ENCODE peak calls at places on chromosomes 4 and X, in six cellular contexts. One of them, this sample, is unnamed.

GRCh38 chr4:88320174-88320779 is 35.9 kb upstream of the PPM1K start:
- DNase-seq in NCI-H345: no peak
- DNase-seq in NCI-H774: no peak
- DNase-seq in tibial artery: no peak
- DNase-seq in omental fat pad: no peak
- DNase-seq in non-pigmented ciliary epithelial cell: no peak
- DNase-seq in this sample: no peak

GRCh38 chr4:140372607-140373327 is 679 bp upstream of the SCOC start:
- DNase-seq in NCI-H345: peak
- DNase-seq in NCI-H774: no peak
- DNase-seq in tibial artery: no peak
- DNase-seq in omental fat pad: no peak
- DNase-seq in non-pigmented ciliary epithelial cell: no peak
- DNase-seq in this sample: no peak

GRCh38 chr4:54230479-54231418 is 1.7 kb downstream of the PDGFRA start:
- DNase-seq in NCI-H345: peak
- DNase-seq in NCI-H774: no peak
- DNase-seq in tibial artery: peak
- DNase-seq in omental fat pad: no peak
- DNase-seq in non-pigmented ciliary epithelial cell: no peak
- DNase-seq in this sample: no peak

GRCh38 chr4:86481429-86481828 is 112.7 kb upstream of the PTPN13 start:
- DNase-seq in NCI-H345: peak
- DNase-seq in NCI-H774: peak
- DNase-seq in tibial artery: no peak
- DNase-seq in omental fat pad: no peak
- DNase-seq in non-pigmented ciliary epithelial cell: no peak
- DNase-seq in this sample: no peak

GRCh38 chr4:118410143-118410542 is 57.3 kb upstream of the PRSS12 start:
- DNase-seq in NCI-H345: no peak
- DNase-seq in NCI-H774: no peak
- DNase-seq in tibial artery: no peak
- DNase-seq in omental fat pad: no peak
- DNase-seq in non-pigmented ciliary epithelial cell: peak
- DNase-seq in this sample: no peak

GRCh38 chrX:56796641-56797395 is 67.8 kb downstream of the NBDY start:
- DNase-seq in NCI-H345: no peak
- DNase-seq in NCI-H774: no peak
- DNase-seq in tibial artery: no peak
- DNase-seq in omental fat pad: no peak
- DNase-seq in non-pigmented ciliary epithelial cell: no peak
- DNase-seq in this sample: peak

GRCh38 chrX:123525131-123525725 is 207.6 kb downstream of the THOC2 start:
- DNase-seq in NCI-H345: no peak
- DNase-seq in NCI-H774: no peak
- DNase-seq in tibial artery: no peak
- DNase-seq in omental fat pad: no peak
- DNase-seq in non-pigmented ciliary epithelial cell: no peak
- DNase-seq in this sample: no peak

GRCh38 chrX:56766554-56767412 is 37.7 kb downstream of the NBDY start:
- DNase-seq in NCI-H345: no peak
- DNase-seq in NCI-H774: no peak
- DNase-seq in tibial artery: no peak
- DNase-seq in omental fat pad: no peak
- DNase-seq in non-pigmented ciliary epithelial cell: no peak
- DNase-seq in this sample: peak

GRCh38 chrX:44828008-44828605 is 15.7 kb upstream of the DUSP21 start:
- DNase-seq in NCI-H345: peak
- DNase-seq in NCI-H774: no peak
- DNase-seq in tibial artery: no peak
- DNase-seq in omental fat pad: no peak
- DNase-seq in non-pigmented ciliary epithelial cell: peak
- DNase-seq in this sample: no peak

GRCh38 chr4:6674500-6675149 is 19.1 kb upstream of the S100P start:
- DNase-seq in NCI-H345: peak
- DNase-seq in NCI-H774: peak
- DNase-seq in tibial artery: peak
- DNase-seq in omental fat pad: no peak
- DNase-seq in non-pigmented ciliary epithelial cell: no peak
- DNase-seq in this sample: no peak

GRCh38 chr4:173332021-173332487 is 2.1 kb downstream of the HMGB2 start:
- DNase-seq in NCI-H345: no peak
- DNase-seq in NCI-H774: no peak
- DNase-seq in tibial artery: no peak
- DNase-seq in omental fat pad: no peak
- DNase-seq in non-pigmented ciliary epithelial cell: no peak
- DNase-seq in this sample: no peak

GRCh38 chrX:24982306-24982965 is 33.3 kb downstream of the ARX start:
- DNase-seq in NCI-H345: no peak
- DNase-seq in NCI-H774: no peak
- DNase-seq in tibial artery: no peak
- DNase-seq in omental fat pad: no peak
- DNase-seq in non-pigmented ciliary epithelial cell: no peak
- DNase-seq in this sample: no peak

GRCh38 chrX:49230500-49231232 is 2.5 kb downstream of the CACNA1F start:
- DNase-seq in NCI-H345: peak
- DNase-seq in NCI-H774: peak
- DNase-seq in tibial artery: peak
- DNase-seq in omental fat pad: peak
- DNase-seq in non-pigmented ciliary epithelial cell: no peak
- DNase-seq in this sample: peak

GRCh38 chr4:106263594-106264330 is 52.2 kb downstream of the TBCK start:
- DNase-seq in NCI-H345: no peak
- DNase-seq in NCI-H774: no peak
- DNase-seq in tibial artery: no peak
- DNase-seq in omental fat pad: no peak
- DNase-seq in non-pigmented ciliary epithelial cell: no peak
- DNase-seq in this sample: no peak

GRCh38 chr4:20992002-20992401 is 291.7 kb downstream of the PACRGL start:
- DNase-seq in NCI-H345: no peak
- DNase-seq in NCI-H774: no peak
- DNase-seq in tibial artery: no peak
- DNase-seq in omental fat pad: no peak
- DNase-seq in non-pigmented ciliary epithelial cell: no peak
- DNase-seq in this sample: no peak

GRCh38 chr4:77158487-77158861 is 1.5 kb downstream of the CCNG2 start:
- DNase-seq in NCI-H345: no peak
- DNase-seq in NCI-H774: no peak
- DNase-seq in tibial artery: peak
- DNase-seq in omental fat pad: no peak
- DNase-seq in non-pigmented ciliary epithelial cell: no peak
- DNase-seq in this sample: no peak

GRCh38 chrX:76427560-76428242 is at the start of gene MAGEE1:
- DNase-seq in NCI-H345: peak
- DNase-seq in NCI-H774: peak
- DNase-seq in tibial artery: peak
- DNase-seq in omental fat pad: peak
- DNase-seq in non-pigmented ciliary epithelial cell: peak
- DNase-seq in this sample: peak

GRCh38 chr4:181007751-181008150 is 1235.5 kb upstream of the TENM3 start:
- DNase-seq in NCI-H345: no peak
- DNase-seq in NCI-H774: no peak
- DNase-seq in tibial artery: no peak
- DNase-seq in omental fat pad: no peak
- DNase-seq in non-pigmented ciliary epithelial cell: no peak
- DNase-seq in this sample: no peak

GRCh38 chr4:27050731-27051130 is 190.1 kb downstream of the STIM2 start:
- DNase-seq in NCI-H345: no peak
- DNase-seq in NCI-H774: no peak
- DNase-seq in tibial artery: no peak
- DNase-seq in omental fat pad: no peak
- DNase-seq in non-pigmented ciliary epithelial cell: no peak
- DNase-seq in this sample: no peak

GRCh38 chr4:41177016-41177415 is 37.3 kb downstream of the APBB2 start:
- DNase-seq in NCI-H345: no peak
- DNase-seq in NCI-H774: no peak
- DNase-seq in tibial artery: no peak
- DNase-seq in omental fat pad: no peak
- DNase-seq in non-pigmented ciliary epithelial cell: peak
- DNase-seq in this sample: no peak

GRCh38 chrX:129963729-129964128 is 18.7 kb upstream of the BCORL1 start:
- DNase-seq in NCI-H345: no peak
- DNase-seq in NCI-H774: no peak
- DNase-seq in tibial artery: no peak
- DNase-seq in omental fat pad: no peak
- DNase-seq in non-pigmented ciliary epithelial cell: no peak
- DNase-seq in this sample: no peak

GRCh38 chr4:161936625-161937133 is 227.1 kb downstream of the FSTL5 start:
- DNase-seq in NCI-H345: no peak
- DNase-seq in NCI-H774: no peak
- DNase-seq in tibial artery: no peak
- DNase-seq in omental fat pad: no peak
- DNase-seq in non-pigmented ciliary epithelial cell: peak
- DNase-seq in this sample: no peak

GRCh38 chrX:42714981-42715688 is 62.8 kb downstream of the PPP1R2C start:
- DNase-seq in NCI-H345: no peak
- DNase-seq in NCI-H774: no peak
- DNase-seq in tibial artery: peak
- DNase-seq in omental fat pad: no peak
- DNase-seq in non-pigmented ciliary epithelial cell: no peak
- DNase-seq in this sample: peak

GRCh38 chr4:99655315-99656081 is 2.1 kb downstream of the C4orf54 start:
- DNase-seq in NCI-H345: peak
- DNase-seq in NCI-H774: no peak
- DNase-seq in tibial artery: peak
- DNase-seq in omental fat pad: no peak
- DNase-seq in non-pigmented ciliary epithelial cell: peak
- DNase-seq in this sample: no peak

GRCh38 chrX:1529328-1529727 is 7.7 kb downstream of the P2RY8 start:
- DNase-seq in NCI-H345: no peak
- DNase-seq in NCI-H774: no peak
- DNase-seq in tibial artery: no peak
- DNase-seq in omental fat pad: no peak
- DNase-seq in non-pigmented ciliary epithelial cell: no peak
- DNase-seq in this sample: no peak

GRCh38 chr4:23934915-23935314 is 45.1 kb upstream of the PPARGC1A start:
- DNase-seq in NCI-H345: no peak
- DNase-seq in NCI-H774: no peak
- DNase-seq in tibial artery: peak
- DNase-seq in omental fat pad: no peak
- DNase-seq in non-pigmented ciliary epithelial cell: peak
- DNase-seq in this sample: peak

GRCh38 chrX:38616904-38617303 is 55.6 kb downstream of the TSPAN7 start:
- DNase-seq in NCI-H345: no peak
- DNase-seq in NCI-H774: no peak
- DNase-seq in tibial artery: no peak
- DNase-seq in omental fat pad: no peak
- DNase-seq in non-pigmented ciliary epithelial cell: no peak
- DNase-seq in this sample: no peak

GRCh38 chr4:124278477-124278876 is 434.1 kb downstream of the ANKRD50 start:
- DNase-seq in NCI-H345: no peak
- DNase-seq in NCI-H774: no peak
- DNase-seq in tibial artery: no peak
- DNase-seq in omental fat pad: no peak
- DNase-seq in non-pigmented ciliary epithelial cell: peak
- DNase-seq in this sample: no peak

GRCh38 chr4:173527103-173527876 is 2.7 kb downstream of the HAND2 start:
- DNase-seq in NCI-H345: no peak
- DNase-seq in NCI-H774: no peak
- DNase-seq in tibial artery: no peak
- DNase-seq in omental fat pad: no peak
- DNase-seq in non-pigmented ciliary epithelial cell: no peak
- DNase-seq in this sample: no peak

GRCh38 chrX:118345045-118345400 is 883 bp upstream of the WDR44 start:
- DNase-seq in NCI-H345: peak
- DNase-seq in NCI-H774: no peak
- DNase-seq in tibial artery: no peak
- DNase-seq in omental fat pad: no peak
- DNase-seq in non-pigmented ciliary epithelial cell: no peak
- DNase-seq in this sample: no peak

GRCh38 chrX:68183612-68184214 is 249.6 kb downstream of the OPHN1 start:
- DNase-seq in NCI-H345: no peak
- DNase-seq in NCI-H774: no peak
- DNase-seq in tibial artery: no peak
- DNase-seq in omental fat pad: no peak
- DNase-seq in non-pigmented ciliary epithelial cell: no peak
- DNase-seq in this sample: no peak

GRCh38 chrX:110143454-110144210 is 140.7 kb downstream of the TMEM164 start:
- DNase-seq in NCI-H345: no peak
- DNase-seq in NCI-H774: no peak
- DNase-seq in tibial artery: peak
- DNase-seq in omental fat pad: no peak
- DNase-seq in non-pigmented ciliary epithelial cell: no peak
- DNase-seq in this sample: no peak

GRCh38 chrX:57929373-57929772 is 19.1 kb upstream of the ZXDA start:
- DNase-seq in NCI-H345: peak
- DNase-seq in NCI-H774: no peak
- DNase-seq in tibial artery: no peak
- DNase-seq in omental fat pad: no peak
- DNase-seq in non-pigmented ciliary epithelial cell: no peak
- DNase-seq in this sample: no peak

GRCh38 chr4:39037491-39037825 is 5.2 kb upstream of the TMEM156 start:
- DNase-seq in NCI-H345: no peak
- DNase-seq in NCI-H774: no peak
- DNase-seq in tibial artery: no peak
- DNase-seq in omental fat pad: no peak
- DNase-seq in non-pigmented ciliary epithelial cell: no peak
- DNase-seq in this sample: no peak

GRCh38 chr4:10529891-10530786 is 72.9 kb upstream of the ZNF518B start:
- DNase-seq in NCI-H345: no peak
- DNase-seq in NCI-H774: no peak
- DNase-seq in tibial artery: no peak
- DNase-seq in omental fat pad: no peak
- DNase-seq in non-pigmented ciliary epithelial cell: no peak
- DNase-seq in this sample: no peak

This sample was measured in left lung.